ENCODE peak calls at places on chromosomes 4 and X, in five cellular contexts. One of them, this sample, is unnamed.

GRCh38 chrX:120677017-120677652 is 47.3 kb upstream of the C1GALT1C1 start:
- DNase-seq in left ventricle myocardium inferior: no peak
- DNase-seq in fibroblast of the aortic adventitia: no peak
- DNase-seq in ureter: no peak
- DNase-seq in hepatic stellate cell: no peak
- DNase-seq in this sample: no peak

GRCh38 chr4:25178838-25179261 is 18.6 kb upstream of the SEPSECS start:
- DNase-seq in left ventricle myocardium inferior: no peak
- DNase-seq in fibroblast of the aortic adventitia: no peak
- DNase-seq in hepatic stellate cell: no peak
- DNase-seq in ureter: no peak
- DNase-seq in this sample: no peak

GRCh38 chr4:137116144-137116543 is 416.1 kb downstream of the PCDH18 start:
- DNase-seq in fibroblast of the aortic adventitia: no peak
- DNase-seq in ureter: no peak
- DNase-seq in hepatic stellate cell: no peak
- DNase-seq in left ventricle myocardium inferior: no peak
- DNase-seq in this sample: no peak

GRCh38 chr4:88448905-88449689 is 7.8 kb upstream of the HERC5 start:
- DNase-seq in hepatic stellate cell: no peak
- DNase-seq in fibroblast of the aortic adventitia: no peak
- DNase-seq in left ventricle myocardium inferior: no peak
- DNase-seq in ureter: no peak
- DNase-seq in this sample: no peak

GRCh38 chr4:34953145-34953799 is 1291.0 kb downstream of the ARAP2 start:
- DNase-seq in left ventricle myocardium inferior: no peak
- DNase-seq in ureter: no peak
- DNase-seq in hepatic stellate cell: no peak
- DNase-seq in fibroblast of the aortic adventitia: no peak
- DNase-seq in this sample: no peak

GRCh38 chrX:17374619-17375360 is at the start of gene NHS:
- DNase-seq in ureter: peak; percentile 78
- DNase-seq in fibroblast of the aortic adventitia: peak; percentile 72
- DNase-seq in left ventricle myocardium inferior: peak; percentile 62
- DNase-seq in hepatic stellate cell: peak; percentile 72
- DNase-seq in this sample: no peak

GRCh38 chr4:86441175-86441960 is 81.5 kb upstream of the MAPK10 start:
- DNase-seq in ureter: no peak
- DNase-seq in fibroblast of the aortic adventitia: peak; percentile 3
- DNase-seq in hepatic stellate cell: no peak
- DNase-seq in left ventricle myocardium inferior: no peak
- DNase-seq in this sample: no peak

GRCh38 chr4:19698961-19699360 is 552.7 kb upstream of the SLIT2 start:
- DNase-seq in hepatic stellate cell: no peak
- DNase-seq in fibroblast of the aortic adventitia: peak; percentile 28
- DNase-seq in ureter: no peak
- DNase-seq in left ventricle myocardium inferior: no peak
- DNase-seq in this sample: no peak

GRCh38 chr4:102665527-102665926 is 95.2 kb downstream of the MANBA start:
- DNase-seq in fibroblast of the aortic adventitia: no peak
- DNase-seq in ureter: no peak
- DNase-seq in left ventricle myocardium inferior: no peak
- DNase-seq in hepatic stellate cell: no peak
- DNase-seq in this sample: no peak

GRCh38 chr4:56038763-56039162 is 90.0 kb downstream of the CEP135 start:
- DNase-seq in left ventricle myocardium inferior: no peak
- DNase-seq in hepatic stellate cell: no peak
- DNase-seq in fibroblast of the aortic adventitia: no peak
- DNase-seq in ureter: no peak
- DNase-seq in this sample: no peak

GRCh38 chrX:46770817-46771163 is 11.9 kb upstream of the SLC9A7 start:
- DNase-seq in left ventricle myocardium inferior: no peak
- DNase-seq in fibroblast of the aortic adventitia: peak; percentile 83
- DNase-seq in hepatic stellate cell: peak; percentile 38
- DNase-seq in ureter: no peak
- DNase-seq in this sample: no peak

GRCh38 chr4:8383451-8384160 is 56.9 kb downstream of the ACOX3 start:
- DNase-seq in hepatic stellate cell: no peak
- DNase-seq in ureter: no peak
- DNase-seq in fibroblast of the aortic adventitia: no peak
- DNase-seq in left ventricle myocardium inferior: peak; percentile 27
- DNase-seq in this sample: no peak

GRCh38 chr4:82044141-82044993 is 329.4 kb downstream of the HNRNPD start:
- DNase-seq in fibroblast of the aortic adventitia: peak; percentile 33
- DNase-seq in ureter: peak; percentile 48
- DNase-seq in left ventricle myocardium inferior: peak; percentile 37
- DNase-seq in hepatic stellate cell: peak; percentile 4
- DNase-seq in this sample: no peak

GRCh38 chrX:18490816-18491215 is 65.4 kb downstream of the CDKL5 start:
- DNase-seq in hepatic stellate cell: peak; percentile 14
- DNase-seq in ureter: no peak
- DNase-seq in fibroblast of the aortic adventitia: no peak
- DNase-seq in left ventricle myocardium inferior: no peak
- DNase-seq in this sample: no peak

GRCh38 chr4:67549123-67549522 is 3.8 kb upstream of the CENPC start:
- DNase-seq in ureter: no peak
- DNase-seq in hepatic stellate cell: no peak
- DNase-seq in fibroblast of the aortic adventitia: peak; percentile 46
- DNase-seq in left ventricle myocardium inferior: no peak
- DNase-seq in this sample: no peak

GRCh38 chr4:78222575-78223186 is 165.6 kb downstream of the FRAS1 start:
- DNase-seq in hepatic stellate cell: no peak
- DNase-seq in left ventricle myocardium inferior: no peak
- DNase-seq in ureter: no peak
- DNase-seq in fibroblast of the aortic adventitia: no peak
- DNase-seq in this sample: no peak

GRCh38 chrX:133005038-133005437 is 46.6 kb upstream of the HS6ST2 start:
- DNase-seq in ureter: no peak
- DNase-seq in left ventricle myocardium inferior: no peak
- DNase-seq in fibroblast of the aortic adventitia: peak; percentile 9
- DNase-seq in hepatic stellate cell: peak; percentile 1
- DNase-seq in this sample: no peak